ENCODE peak calls at places on chromosomes 5 and 9, in four cellular contexts. T is CD8-positive, alpha-beta T cell; Y is SK-N-SH; F is HFF-Myc. D is an unnamed sample.
A peak's percentile ranks its signal among the peaks of the same experiment; 100 is the strongest.

GRCh38 chr9:83920942-83921707 is at the start of gene KIF27:
- DNase-seq in T (peak; percentile 94), Y (peak; percentile 96), F (peak; percentile 83), D (peak; percentile 82)

GRCh38 chr9:95058795-95059386 is 258.6 kb downstream of the FANCC start:
- DNase-seq in T (no peak), Y (no peak), F (no peak), D (no peak)

GRCh38 chr5:88548136-88548535 is 279.5 kb upstream of the TMEM161B start:
- DNase-seq in T (no peak), Y (no peak), F (no peak), D (no peak)

GRCh38 chr9:18343799-18344198 is 130.2 kb upstream of the ADAMTSL1 start:
- DNase-seq in T (no peak), Y (no peak), F (no peak), D (no peak)

GRCh38 chr5:71882826-71883744 is 164.0 kb downstream of the CARTPT start:
- DNase-seq in T (no peak), Y (peak; percentile 50), F (no peak), D (no peak)

GRCh38 chr9:127195976-127196825 is 68.4 kb upstream of the GARNL3 start:
- DNase-seq in T (no peak), Y (no peak), F (no peak), D (no peak)

GRCh38 chr5:100902406-100903035 is 561 bp downstream of the ST8SIA4 start:
- DNase-seq in T (no peak), Y (no peak), F (no peak), D (no peak)

GRCh38 chr9:114902773-114903589 is 27.4 kb downstream of the TNFSF8 start:
- DNase-seq in T (no peak), Y (no peak), F (no peak), D (no peak)

GRCh38 chr5:76820491-76820890 is 1.7 kb downstream of the F2RL1 start:
- DNase-seq in T (no peak), Y (no peak), F (no peak), D (no peak)

GRCh38 chr5:88674262-88675158 is 208.5 kb downstream of the MEF2C start:
- DNase-seq in T (no peak), Y (no peak), F (no peak), D (no peak)

GRCh38 chr5:79020861-79021561 is 35.9 kb upstream of the ARSB start:
- DNase-seq in T (no peak), Y (peak; percentile 33), F (peak; percentile 35), D (peak; percentile 12)

GRCh38 chr9:98438701-98439100 is 183.3 kb upstream of the TBC1D2 start:
- DNase-seq in T (no peak), Y (no peak), F (no peak), D (no peak)

GRCh38 chr5:126335871-126336270 is 87.3 kb upstream of the GRAMD2B start:
- DNase-seq in T (no peak), Y (no peak), F (no peak), D (no peak)

GRCh38 chr9:6938873-6939272 is 181.1 kb downstream of the KDM4C start:
- DNase-seq in T (no peak), Y (no peak), F (no peak), D (no peak)

GRCh38 chr5:10513501-10514442 is 50.1 kb upstream of the ANKRD33B start:
- DNase-seq in T (no peak), Y (no peak), F (peak; percentile 89), D (no peak)

GRCh38 chr5:113572716-113573115 is 59.2 kb downstream of the YTHDC2 start:
- DNase-seq in T (no peak), Y (no peak), F (no peak), D (no peak)

GRCh38 chr5:152884006-152884405 is 478.9 kb upstream of the NMUR2 start:
- DNase-seq in T (no peak), Y (no peak), F (no peak), D (no peak)

GRCh38 chr5:10756539-10756938 is 4.5 kb downstream of the DAP start:
- DNase-seq in T (no peak), Y (no peak), F (no peak), D (no peak)

DNA sequence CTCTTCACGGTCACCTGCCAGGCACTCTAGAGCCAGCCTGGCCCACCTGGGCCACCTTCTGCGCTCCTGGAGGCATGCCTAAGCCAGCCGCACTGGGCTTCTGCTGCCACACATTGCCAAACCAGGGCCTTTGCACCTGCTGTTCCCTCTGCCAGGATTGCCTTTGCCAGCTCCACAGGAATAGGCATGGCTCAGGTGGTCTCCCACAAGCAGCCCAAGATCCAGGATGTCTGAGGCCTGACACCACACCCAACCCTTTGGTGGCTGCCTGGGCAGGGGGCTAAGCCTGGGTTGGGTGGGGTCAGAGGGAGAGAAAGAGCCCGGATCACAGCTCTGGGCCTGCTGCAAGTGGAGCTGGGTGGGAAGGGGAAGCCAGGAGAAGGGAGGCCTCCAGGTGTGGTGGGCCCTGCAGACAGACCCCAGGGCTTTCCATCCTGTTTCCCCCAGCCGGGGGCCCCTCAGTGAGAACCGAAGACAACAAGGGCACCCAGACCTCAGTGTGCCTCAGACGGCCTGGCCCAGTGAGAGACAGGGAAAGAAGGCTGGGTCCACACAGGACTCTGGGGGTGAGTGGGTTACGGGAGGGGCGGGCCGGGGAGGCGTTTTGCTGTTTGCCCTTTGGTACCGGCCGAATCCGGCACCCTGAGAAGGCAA is 671 bp upstream of the SUSD3 start:
- DNase-seq in T (no peak), Y (no peak), F (no peak), D (no peak)
- H3K4me3 ChIP-seq in T (peak overlapping the region; percentile 91), Y (no peak overlapping the region), F (no peak overlapping the region), D (no peak overlapping the region)

DNA sequence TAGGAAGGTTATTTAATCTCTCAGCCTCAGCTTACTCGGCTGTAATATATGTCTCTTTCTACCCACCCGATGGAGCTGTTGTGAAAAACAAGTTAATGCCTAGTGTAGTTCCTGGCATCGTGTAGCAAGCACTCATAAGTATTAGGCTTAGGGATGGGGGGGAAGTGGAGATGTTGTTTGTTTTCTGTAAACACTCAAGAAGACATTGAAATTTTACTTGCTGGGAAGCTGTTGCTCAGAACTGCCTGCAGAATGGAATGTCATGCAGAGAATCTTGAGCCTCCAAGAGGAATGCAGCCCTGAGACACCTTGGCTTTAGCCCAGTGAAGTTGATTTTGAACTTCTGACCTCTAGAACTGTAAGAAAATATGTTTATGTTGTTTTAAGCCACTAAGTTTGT is 53.6 kb downstream of the MFAP3 start:
- DNase-seq in T (no peak), Y (no peak), F (peak; percentile 7), D (no peak)
- H3K4me3 ChIP-seq in T (no peak overlapping the region), Y (no peak overlapping the region), F (no peak overlapping the region), D (no peak overlapping the region)

DNA sequence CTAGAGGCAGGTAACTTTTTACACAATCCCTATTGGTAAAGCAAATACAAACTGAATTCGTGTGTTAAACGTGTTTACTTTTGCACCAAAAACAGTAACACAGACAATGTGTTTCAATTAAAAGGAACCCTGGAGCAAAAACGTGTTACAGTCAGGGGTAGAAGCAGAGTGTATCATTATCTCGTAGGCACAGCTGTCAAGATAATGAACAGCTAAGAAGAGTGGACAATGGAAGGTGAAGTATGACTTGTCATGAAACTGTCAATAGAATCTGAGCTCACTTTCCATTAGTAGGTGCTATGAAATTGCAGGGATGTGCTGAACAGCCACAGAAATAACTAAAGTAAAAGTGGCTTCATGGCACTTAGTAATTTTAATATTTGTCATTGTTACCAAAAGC is 1229.8 kb upstream of the WWC1 start:
- DNase-seq in T (no peak), Y (no peak), F (no peak), D (no peak)
- H3K4me3 ChIP-seq in T (no peak overlapping the region), Y (no peak overlapping the region), F (no peak overlapping the region), D (no peak overlapping the region)

DNA sequence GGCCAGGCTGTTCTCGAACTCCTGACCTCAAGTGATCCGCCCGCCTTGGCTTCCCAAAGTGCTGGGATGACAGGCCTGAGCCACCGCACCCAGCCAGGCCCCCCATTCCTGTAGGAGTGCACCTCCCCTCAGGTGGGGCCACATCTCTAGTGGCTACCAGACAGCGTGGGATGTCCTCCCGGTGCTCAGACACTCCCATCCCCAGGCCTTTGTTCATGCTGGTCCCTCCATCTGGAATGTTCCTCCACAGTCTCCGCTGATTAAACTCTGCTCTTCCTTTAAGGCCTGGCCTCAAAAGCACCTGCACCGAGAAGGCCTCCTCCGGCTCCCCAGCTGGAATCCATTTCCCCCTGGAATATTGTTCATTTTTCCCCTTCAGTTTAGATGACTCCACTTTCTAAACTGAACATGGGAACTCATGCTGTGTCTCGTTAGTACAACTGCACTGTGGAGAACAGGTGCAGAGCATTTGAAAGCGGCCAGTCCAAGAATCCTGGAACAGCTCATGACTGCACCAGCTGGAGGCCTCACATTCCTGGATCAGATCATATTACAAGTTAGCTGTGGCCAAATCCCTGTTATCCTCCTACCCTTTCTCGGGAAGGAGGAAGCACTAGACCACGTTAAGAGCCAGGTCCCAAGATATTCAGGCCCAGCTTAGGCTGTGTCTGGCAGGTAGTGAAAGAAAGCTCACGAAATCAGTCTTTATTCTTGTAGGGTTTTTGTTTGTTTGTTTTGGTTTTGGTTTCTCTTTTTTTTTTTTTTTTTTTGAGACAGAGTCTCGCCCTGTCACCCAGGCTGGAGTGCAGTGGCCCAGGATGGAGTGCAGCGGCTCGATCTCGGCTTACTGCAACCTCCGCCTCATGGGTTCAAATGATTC is 10.8 kb upstream of the PRRC2B start:
- DNase-seq in T (no peak), Y (no peak), F (peak; percentile 92), D (no peak)
- H3K4me3 ChIP-seq in T (no peak overlapping the region), Y (no peak overlapping the region), F (no peak overlapping the region), D (no peak overlapping the region)

DNA sequence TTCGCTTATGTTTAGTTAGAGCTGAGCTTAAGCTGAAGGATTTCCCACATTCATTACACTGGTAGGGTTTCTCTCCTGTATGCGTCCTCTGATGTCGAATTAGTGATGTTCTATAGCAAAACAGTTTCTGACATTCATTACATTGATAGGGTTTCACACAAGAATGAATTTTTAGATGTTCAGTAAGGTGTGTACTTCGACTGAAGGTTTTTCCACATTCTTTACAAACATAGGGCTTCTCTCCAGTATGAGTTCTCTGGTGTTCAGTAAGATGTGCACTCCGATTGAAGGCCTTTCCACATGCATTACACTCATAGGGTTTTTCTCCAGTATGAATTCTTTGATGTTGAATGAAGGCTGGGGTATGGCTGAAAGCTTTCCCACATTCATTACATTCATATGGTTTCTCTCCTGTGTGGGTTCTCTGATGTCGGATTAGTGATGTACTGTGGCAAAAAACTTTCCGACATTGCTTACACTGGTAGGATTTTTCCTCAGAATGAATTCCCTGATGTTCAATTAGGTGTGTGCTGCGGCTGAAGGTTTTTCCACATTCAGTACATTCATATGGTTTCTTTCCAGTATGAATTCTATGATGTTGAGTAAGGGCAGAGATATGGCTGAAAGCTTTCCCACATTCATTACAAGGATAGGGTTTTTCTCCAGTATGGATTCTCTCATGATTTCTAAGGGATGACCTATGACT is 14.6 kb downstream of the ZNF883 start:
- DNase-seq in T (no peak), Y (no peak), F (no peak), D (no peak)
- H3K4me3 ChIP-seq in T (no peak overlapping the region), Y (no peak overlapping the region), F (no peak overlapping the region), D (no peak overlapping the region)

DNA sequence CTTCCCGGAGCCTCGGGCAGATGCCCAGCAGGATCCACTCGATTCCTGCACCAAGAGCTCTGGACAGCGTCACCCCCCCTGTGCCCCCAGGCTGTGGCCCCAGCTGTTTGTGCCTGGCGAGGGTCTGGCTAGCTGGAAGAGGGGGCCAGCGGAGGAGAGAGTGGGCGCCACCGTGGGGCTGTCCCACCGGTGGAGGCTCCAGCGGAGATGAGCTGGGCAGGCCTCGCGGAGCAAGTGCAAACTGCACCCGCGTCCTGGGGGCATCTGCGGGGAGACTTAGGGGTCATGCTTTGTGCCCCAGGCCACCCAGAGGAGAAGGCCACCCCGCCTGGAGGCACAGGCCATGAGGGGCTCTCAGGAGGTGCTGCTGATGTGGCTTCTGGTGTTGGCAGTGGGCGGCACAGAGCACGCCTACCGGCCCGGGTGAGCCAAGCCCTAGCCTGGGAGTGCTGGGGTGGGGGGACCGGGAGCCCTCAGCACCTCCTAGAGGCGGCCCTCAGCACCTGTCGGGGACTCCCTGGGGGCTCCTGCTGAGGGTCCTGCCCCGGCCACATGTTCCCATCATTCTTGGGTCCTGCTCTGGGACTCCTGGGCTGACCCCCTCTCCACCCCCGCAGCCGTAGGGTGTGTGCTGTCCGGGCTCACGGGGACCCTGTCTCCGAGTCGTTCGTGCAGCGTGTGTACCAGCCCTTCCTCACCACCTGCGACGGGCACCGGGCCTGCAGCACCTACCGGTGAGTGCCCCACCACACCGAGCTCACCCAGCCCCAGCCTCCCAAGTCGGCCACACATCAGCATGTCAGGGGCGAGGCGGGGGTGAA is 5.4 kb downstream of the EGFL7 start:
- DNase-seq in T (no peak), Y (no peak), F (no peak), D (no peak)
- H3K4me3 ChIP-seq in T (no peak overlapping the region), Y (no peak overlapping the region), F (no peak overlapping the region), D (no peak overlapping the region)